ENCODE peak calls at places on chromosomes 5 and 9, in eight cellular contexts. U is aorta, Y is GM23248, M is neural progenitor cell, I is SJSA1, V is uterus, S is lower lobe of right lung, F is upper lobe of right lung. B is an unnamed sample. For H3K4me1, the result is how much of the 10 kb centered on the place peaks cover.

GRCh38 chr5:57503433-57503832 is 20.8 kb upstream of the ACTBL2 start:
- DNase-seq in U (no peak), Y (no peak), M (no peak), I (no peak), V (peak), S (no peak), F (no peak), B (no peak)

GRCh38 chr9:124489222-124489621 is 18.0 kb downstream of the NR5A1 start:
- DNase-seq in U (no peak), Y (peak), M (no peak), I (no peak), V (no peak), S (no peak), F (no peak), B (no peak)

GRCh38 chr5:180157866-180158265 is 51.1 kb downstream of the RASGEF1C start:
- DNase-seq in U (no peak), Y (no peak), M (no peak), I (no peak), V (no peak), S (no peak), F (no peak), B (no peak)

GRCh38 chr5:127060470-127060985 is 12.8 kb downstream of the C5orf63 start:
- DNase-seq in U (no peak), Y (peak), M (no peak), I (no peak), V (no peak), S (no peak), F (no peak), B (no peak)

GRCh38 chr9:105270711-105271110 is 26.3 kb downstream of the SLC44A1 start:
- DNase-seq in U (no peak), Y (no peak), M (peak), I (no peak), V (no peak), S (no peak), F (no peak), B (no peak)

GRCh38 chr5:164350236-164350635 is 844.8 kb downstream of the MAT2B start:
- DNase-seq in U (no peak), Y (no peak), M (no peak), I (no peak), V (no peak), S (no peak), F (no peak), B (no peak)

GRCh38 chr5:89471115-89471514 is 588.1 kb upstream of the MEF2C start:
- DNase-seq in U (no peak), Y (no peak), M (no peak), I (no peak), V (no peak), S (no peak), F (no peak), B (no peak)

GRCh38 chr9:134358026-134358967 is 32.0 kb downstream of the RXRA start:
- DNase-seq in U (peak), Y (peak), M (no peak), I (no peak), V (no peak), S (peak), F (peak), B (no peak)

GRCh38 chr9:93525476-93525875 is 50.9 kb upstream of the PHF2 start:
- DNase-seq in U (no peak), Y (no peak), M (peak), I (no peak), V (no peak), S (no peak), F (no peak), B (no peak)

GRCh38 chr9:77218612-77219011 is 41.3 kb downstream of the VPS13A start:
- DNase-seq in U (no peak), Y (peak), M (no peak), I (no peak), V (no peak), S (no peak), F (no peak), B (no peak)

GRCh38 chr9:121781701-121782464 is 130.4 kb downstream of the DAB2IP start:
- DNase-seq in U (no peak), Y (no peak), M (no peak), I (no peak), V (no peak), S (no peak), F (no peak), B (no peak)

GRCh38 chr5:167489202-167489601 is 802.2 kb upstream of the WWC1 start:
- DNase-seq in U (no peak), Y (peak), M (no peak), I (no peak), V (no peak), S (no peak), F (no peak), B (no peak)

GRCh38 chr9:132220069-132220468 is 58.2 kb downstream of the NTNG2 start:
- DNase-seq in U (no peak), Y (no peak), M (no peak), I (no peak), V (no peak), S (no peak), F (no peak), B (no peak)

GRCh38 chr9:89850633-89851325 is 246.0 kb downstream of the GADD45G start:
- DNase-seq in U (peak), Y (peak), M (no peak), I (no peak), V (no peak), S (peak), F (peak), B (no peak)

GRCh38 chr9:20472646-20473045 is 149.7 kb downstream of the MLLT3 start:
- DNase-seq in U (no peak), Y (no peak), M (no peak), I (no peak), V (no peak), S (no peak), F (no peak), B (no peak)

GRCh38 chr9:31372796-31373587 is 1011.5 kb upstream of the ACO1 start:
- DNase-seq in U (no peak), Y (no peak), M (no peak), I (no peak), V (no peak), S (no peak), F (no peak), B (no peak)

GRCh38 chr5:77168884-77169254 is 41.6 kb upstream of the PDE8B start:
- DNase-seq in U (peak), Y (peak), M (no peak), I (no peak), V (no peak), S (peak), F (peak), B (no peak)

GRCh38 chr9:118609355-118610044 is 759.7 kb downstream of the BRINP1 start:
- DNase-seq in U (no peak), Y (peak), M (no peak), I (no peak), V (no peak), S (no peak), F (no peak), B (no peak)

GRCh38 chr5:55993013-55993412 is 1.8 kb downstream of the IL6ST start:
- DNase-seq in U (no peak), Y (peak), M (peak), I (no peak), V (no peak), S (no peak), F (no peak), B (no peak)

GRCh38 chr5:2869471-2869870 is 118.0 kb upstream of the IRX2 start:
- DNase-seq in U (no peak), Y (no peak), M (no peak), I (peak), V (no peak), S (no peak), F (peak), B (no peak)

GRCh38 chr9:124149992-124150391 is 107.8 kb upstream of the NEK6 start:
- DNase-seq in U (no peak), Y (peak), M (peak), I (no peak), V (no peak), S (no peak), F (no peak), B (no peak)

GRCh38 chr5:37248970-37249819 is at the start of gene CPLANE1:
- DNase-seq in U (peak), Y (peak), M (peak), I (peak), V (peak), S (peak), F (peak), B (peak)

GRCh38 chr5:67164856-67165523 is 31.6 kb downstream of the CD180 start:
- DNase-seq in U (no peak), Y (no peak), M (no peak), I (no peak), V (no peak), S (no peak), F (peak), B (peak)

GRCh38 chr5:66904189-66904588 is 292.4 kb downstream of the CD180 start:
- DNase-seq in U (no peak), Y (no peak), M (peak), I (no peak), V (no peak), S (no peak), F (no peak), B (no peak)

GRCh38 chr5:35938518-35939227 is at the start of gene CAPSL:
- DNase-seq in U (no peak), Y (peak), M (peak), I (no peak), V (peak), S (no peak), F (no peak), B (no peak)

GRCh38 chr5:137718611-137719010 is 17.3 kb downstream of the KLHL3 start:
- DNase-seq in U (no peak), Y (no peak), M (no peak), I (no peak), V (no peak), S (no peak), F (no peak), B (no peak)

GRCh38 chr5:79971156-79971555 is 19.9 kb downstream of the MTX3 start:
- DNase-seq in U (no peak), Y (peak), M (no peak), I (no peak), V (no peak), S (no peak), F (no peak), B (no peak)

GRCh38 chr5:173926359-173926758 is 38.2 kb downstream of the CPEB4 start:
- DNase-seq in U (peak), Y (peak), M (no peak), I (no peak), V (no peak), S (no peak), F (no peak), B (no peak)

GRCh38 chr9:119349548-119349947 is 19.7 kb downstream of the BRINP1 start:
- DNase-seq in U (no peak), Y (no peak), M (peak), I (no peak), V (no peak), S (no peak), F (no peak), B (no peak)

GRCh38 chr5:153147891-153148623 is 342.4 kb upstream of the GRIA1 start:
- DNase-seq in U (peak), Y (peak), M (peak), I (no peak), V (no peak), S (no peak), F (no peak), B (no peak)

GRCh38 chr5:114152656-114153360 is 209.1 kb upstream of the KCNN2 start:
- DNase-seq in U (no peak), Y (no peak), M (no peak), I (no peak), V (no peak), S (no peak), F (no peak), B (no peak)

GRCh38 chr5:74888117-74888516 is 21.9 kb upstream of the FAM169A start:
- DNase-seq in U (no peak), Y (no peak), M (no peak), I (no peak), V (no peak), S (no peak), F (no peak), B (no peak)

GRCh38 chr9:112863214-112863613 is 27.5 kb downstream of the SLC46A2 start:
- DNase-seq in U (peak), Y (peak), M (no peak), I (no peak), V (no peak), S (peak), F (peak), B (no peak)

GRCh38 chr9:122180633-122181032 is 20.9 kb downstream of the MORN5 start:
- DNase-seq in U (no peak), Y (peak), M (no peak), I (peak), V (peak), S (no peak), F (no peak), B (no peak)

GRCh38 chr9:119026120-119026519 is 343.1 kb downstream of the BRINP1 start:
- DNase-seq in U (peak), Y (peak), M (no peak), I (no peak), V (peak), S (no peak), F (no peak), B (peak)

GRCh38 chr9:36258989-36259315 is 704 bp upstream of the GNE start:
- DNase-seq in U (no peak), Y (peak), M (no peak), I (no peak), V (no peak), S (no peak), F (no peak), B (no peak)

GRCh38 chr9:93306579-93307091 is 122.7 kb downstream of the WNK2 start:
- DNase-seq in U (peak), Y (no peak), M (no peak), I (no peak), V (no peak), S (no peak), F (no peak), B (no peak)

GRCh38 chr5:57382665-57383064 is 99.9 kb downstream of the ACTBL2 start:
- DNase-seq in U (no peak), Y (peak), M (no peak), I (no peak), V (no peak), S (no peak), F (no peak), B (no peak)

GRCh38 chr9:94999832-95000231 is 273.3 kb downstream of the AOPEP start:
- DNase-seq in U (no peak), Y (no peak), M (no peak), I (no peak), V (no peak), S (no peak), F (no peak), B (no peak)

DNA sequence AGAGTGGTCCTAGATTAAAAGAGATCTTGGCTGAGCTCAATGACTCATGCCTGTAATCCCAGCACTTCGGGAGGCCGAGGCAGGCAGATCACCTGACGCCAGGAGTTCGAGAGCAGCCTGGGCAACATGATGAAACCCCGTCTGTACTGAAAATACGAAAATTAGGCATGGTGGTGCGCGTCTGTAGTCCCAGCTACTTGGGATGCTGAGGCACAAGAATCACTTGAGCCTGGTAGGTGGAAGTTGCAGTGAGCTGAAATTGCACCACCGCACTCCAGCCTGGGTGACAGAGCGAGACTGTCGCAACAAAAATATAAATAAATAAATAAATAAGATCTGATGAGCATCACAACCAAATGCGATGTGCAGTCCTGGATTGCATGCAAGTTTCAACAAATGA is 8.7 kb upstream of the ENG start:
- DNase-seq in U (no peak), Y (no peak), M (no peak), I (no peak), V (no peak), S (no peak), F (no peak), B (no peak)
- H3K4me1 ChIP-seq in U (under half), Y (under half), M (under half), I (under half), V (under half), S (half or more), F (under half), B (under half)

GRCh38 chr5:54533541-54534179 is 16.1 kb downstream of the SNX18 start:
- DNase-seq in U (no peak), Y (peak), M (peak), I (no peak), V (no peak), S (no peak), F (no peak), B (no peak)
- H3K27ac ChIP-seq in U (peak), Y (peak), M (peak), I (no peak), V (peak), S (peak), F (peak), B (peak)

GRCh38 chr5:154199263-154199662 is 8.7 kb downstream of the GALNT10 start:
- DNase-seq in U (no peak), Y (no peak), M (no peak), I (no peak), V (no peak), S (no peak), F (no peak), B (no peak)

GRCh38 chr5:154198611-154199230 is 8.2 kb downstream of the GALNT10 start:
- DNase-seq in U (no peak), Y (peak), M (no peak), I (peak), V (no peak), S (no peak), F (no peak), B (no peak)

GRCh38 chr5:154196955-154197652 is 6.6 kb downstream of the GALNT10 start:
- DNase-seq in U (no peak), Y (no peak), M (peak), I (no peak), V (no peak), S (no peak), F (no peak), B (no peak)

GRCh38 chr5:154199671-154200220 is 9.2 kb downstream of the GALNT10 start:
- DNase-seq in U (no peak), Y (no peak), M (no peak), I (no peak), V (no peak), S (no peak), F (no peak), B (no peak)

GRCh38 chr5:154197801-154198461 is 7.4 kb downstream of the GALNT10 start:
- DNase-seq in U (no peak), Y (peak), M (no peak), I (peak), V (no peak), S (peak), F (peak), B (no peak)
- H3K4me1 ChIP-seq in U (under half), Y (half or more), M (under half), I (under half), V (under half), S (half or more), F (under half), B (under half)

DNA sequence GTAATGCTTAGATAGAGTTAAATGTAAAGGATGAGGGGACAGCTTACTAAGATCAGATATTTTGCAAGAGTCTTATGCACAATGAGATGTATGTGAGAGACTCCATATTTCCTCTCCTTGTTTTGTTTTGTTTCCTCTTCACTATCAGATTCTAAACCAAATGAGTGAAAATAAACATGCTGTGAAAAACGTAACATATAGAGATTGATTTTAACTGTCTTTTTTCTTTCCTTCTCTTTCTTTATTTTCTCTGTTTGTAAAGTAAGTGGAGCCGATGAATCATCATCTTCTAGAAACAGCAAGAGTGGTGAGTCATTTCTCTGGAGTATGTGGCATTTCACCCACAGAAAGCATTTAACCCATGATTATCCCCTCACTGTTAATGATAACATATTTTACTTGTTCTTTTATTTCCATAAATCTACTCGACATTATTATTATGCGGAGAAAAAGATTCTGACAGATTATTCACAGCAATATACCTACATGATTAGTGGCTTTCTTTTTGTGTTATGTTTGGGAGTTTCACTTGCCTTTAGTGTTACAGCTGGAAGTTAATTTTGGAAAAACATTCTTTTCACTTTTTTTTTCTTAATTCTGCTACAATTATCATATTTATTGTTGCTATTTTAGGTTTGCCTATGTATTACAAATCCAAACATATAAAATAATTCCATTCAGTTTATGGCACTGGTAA is 2.1 kb upstream of the ANXA1 start:
- DNase-seq in U (no peak), Y (peak), M (no peak), I (no peak), V (no peak), S (no peak), F (no peak), B (no peak)
- H3K27ac ChIP-seq in U (no peak), Y (peak), M (no peak), I (peak), V (peak), S (peak), F (peak), B (no peak)

GRCh38 chr5:149298857-149299404 is 27.3 kb downstream of the AFAP1L1 start:
- DNase-seq in U (no peak), Y (no peak), M (no peak), I (no peak), V (no peak), S (no peak), F (no peak), B (no peak)
- H3K4me1 ChIP-seq in U (under half), Y (under half), M (under half), I (under half), V (under half), S (under half), F (under half), B (under half)

DNA sequence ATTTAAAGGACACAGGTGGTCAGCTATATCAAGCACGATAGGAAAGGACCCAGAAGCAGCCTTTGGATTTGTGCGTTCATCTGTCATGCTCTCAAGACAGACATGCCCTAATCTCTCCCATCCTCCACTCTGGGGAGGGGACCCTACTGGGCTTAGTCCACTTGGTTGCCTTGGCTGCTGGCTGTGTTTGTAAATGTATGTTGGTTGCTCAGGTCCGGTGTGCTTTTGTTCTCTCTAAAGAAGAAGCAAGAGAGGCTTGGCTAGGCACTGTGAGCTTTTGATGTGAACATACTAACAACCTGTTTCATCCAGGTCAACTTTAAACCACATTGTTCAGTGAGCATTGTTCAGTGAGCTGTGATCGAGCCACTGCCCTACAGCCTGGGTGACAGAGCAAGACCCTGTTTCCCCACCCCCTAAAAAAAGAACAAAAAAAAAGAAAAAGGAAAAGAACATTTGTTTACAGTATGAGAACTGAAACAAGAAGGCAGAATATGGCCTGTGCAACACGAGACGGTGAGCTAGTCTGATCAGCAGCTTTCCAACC is 228.2 kb downstream of the ARHGAP26 start:
- DNase-seq in U (no peak), Y (no peak), M (peak), I (no peak), V (no peak), S (no peak), F (no peak), B (no peak)
- H3K27ac ChIP-seq in U (no peak), Y (no peak), M (no peak), I (no peak), V (no peak), S (no peak), F (no peak), B (no peak)

GRCh38 chr9:115106001-115106400 is 12.0 kb downstream of the TNC start:
- DNase-seq in U (no peak), Y (peak), M (no peak), I (no peak), V (no peak), S (no peak), F (no peak), B (no peak)
- H3K4me1 ChIP-seq in U (under half), Y (half or more), M (under half), I (under half), V (under half), S (under half), F (under half), B (under half)

GRCh38 chr5:1139366-1139765 is 27.5 kb upstream of the SLC12A7 start:
- DNase-seq in U (no peak), Y (no peak), M (no peak), I (no peak), V (no peak), S (no peak), F (no peak), B (peak)
- H3K27ac ChIP-seq in U (no peak), Y (no peak), M (no peak), I (no peak), V (no peak), S (no peak), F (no peak), B (no peak)

B was measured in kidney.